ENCODE peak calls at places on chromosomes 7 and 10, in ten cellular contexts. O is adrenal gland, L is GM23338, Z is neural crest cell, B is Calu3, Q is osteocyte, A is psoas muscle, D is brain microvascular endothelial cell, Y is IMR-90, G is fibroblast of mammary gland. V is an unnamed sample.

GRCh38 chr7:112112822-112113255 is 93.4 kb downstream of the DOCK4 start:
- DNase-seq in A (no peak), Z (no peak), D (peak), L (no peak), G (peak), B (no peak), Y (peak), O (peak), Q (no peak), V (no peak)

GRCh38 chr10:104277785-104278184 is 8.8 kb downstream of the GSTO2 start:
- DNase-seq in B (no peak), L (no peak), A (no peak), Q (no peak), Z (no peak), G (no peak), Y (no peak), D (no peak), O (no peak), V (no peak)

GRCh38 chr10:78712147-78712546 is 356.6 kb upstream of the ZMIZ1 start:
- DNase-seq in Y (no peak), O (no peak), Q (no peak), B (no peak), A (no peak), D (no peak), G (no peak), L (peak), Z (no peak), V (no peak)

GRCh38 chr10:78798976-78799730 is 269.6 kb upstream of the ZMIZ1 start:
- DNase-seq in Q (no peak), Y (no peak), L (no peak), B (no peak), O (no peak), G (peak), Z (no peak), A (no peak), D (no peak), V (no peak)

GRCh38 chr10:119025776-119026175 is 3.7 kb upstream of the NANOS1 start:
- DNase-seq in A (no peak), L (no peak), B (no peak), D (no peak), O (no peak), Y (no peak), G (no peak), Q (no peak), Z (no peak), V (no peak)

GRCh38 chr10:71946700-71947099 is 17.5 kb upstream of the CHST3 start:
- DNase-seq in A (no peak), L (no peak), Z (no peak), G (no peak), Y (no peak), B (no peak), D (no peak), Q (no peak), O (no peak), V (no peak)

GRCh38 chr10:126564297-126564888 is 106.1 kb downstream of the C10orf90 start:
- DNase-seq in D (no peak), L (no peak), O (no peak), B (no peak), Q (no peak), G (no peak), Y (no peak), Z (no peak), A (no peak), V (no peak)

GRCh38 chr7:16644624-16644986 is 949 bp downstream of the ANKMY2 start:
- DNase-seq in O (peak), Y (peak), L (no peak), B (peak), Z (peak), A (peak), G (peak), Q (peak), D (peak), V (peak)

GRCh38 chr7:54839538-54840213 is 80.7 kb upstream of the SEC61G start:
- DNase-seq in B (peak), A (peak), Y (peak), O (peak), G (peak), D (peak), L (peak), Q (no peak), Z (peak), V (no peak)

GRCh38 chr10:92619368-92619767 is 26.4 kb downstream of the KIF11 start:
- DNase-seq in Z (no peak), Q (no peak), G (peak), O (no peak), L (no peak), B (no peak), Y (no peak), D (no peak), A (no peak), V (no peak)

GRCh38 chr10:97428572-97428981 is 2.6 kb downstream of the PGAM1 start:
- DNase-seq in Z (no peak), B (no peak), A (no peak), G (peak), D (peak), L (peak), Y (no peak), O (no peak), Q (no peak), V (no peak)

GRCh38 chr10:118725784-118726507 is 28.8 kb downstream of the CACUL1 start:
- DNase-seq in B (no peak), Y (peak), O (no peak), L (no peak), D (peak), G (peak), Q (no peak), A (no peak), Z (no peak), V (no peak)

GRCh38 chr7:14835399-14835798 is 67.2 kb downstream of the DGKB start:
- DNase-seq in Q (no peak), O (no peak), G (no peak), D (no peak), Y (no peak), Z (no peak), L (no peak), A (no peak), B (no peak), V (no peak)

GRCh38 chr10:119252051-119252465 is 44.7 kb downstream of the GRK5 start:
- DNase-seq in Y (peak), G (peak), D (no peak), Z (no peak), Q (no peak), L (no peak), A (peak), O (no peak), B (no peak), V (no peak)

GRCh38 chr10:113776553-113776952 is 25.1 kb downstream of the PLEKHS1 start:
- DNase-seq in Z (no peak), D (no peak), A (no peak), O (no peak), Y (no peak), B (no peak), L (no peak), G (no peak), Q (no peak), V (no peak)

GRCh38 chr10:113775681-113776294 is 24.3 kb downstream of the PLEKHS1 start:
- DNase-seq in Y (no peak), Z (no peak), O (no peak), L (peak), D (no peak), B (no peak), Q (no peak), G (no peak), A (no peak), V (no peak)

GRCh38 chr10:113782367-113782766 is 30.9 kb downstream of the PLEKHS1 start:
- DNase-seq in B (no peak), A (no peak), D (no peak), Y (no peak), Z (no peak), L (no peak), O (no peak), G (no peak), Q (no peak), V (no peak)

GRCh38 chr10:113782986-113783704 is 31.7 kb downstream of the PLEKHS1 start:
- DNase-seq in L (no peak), Z (no peak), G (no peak), Y (no peak), Q (no peak), A (no peak), B (no peak), D (no peak), O (no peak), V (no peak)

GRCh38 chr10:113780681-113781250 is 29.3 kb downstream of the PLEKHS1 start:
- DNase-seq in L (no peak), O (no peak), Z (no peak), Q (no peak), B (no peak), A (no peak), Y (no peak), G (no peak), D (no peak), V (no peak)
- TF ChIP-seq CTCF in L (no peak), O (no peak), Z (no peak), Q (peak), B (no peak), A (no peak), Y (no peak), G (no peak), D (peak), V (peak)

DNA sequence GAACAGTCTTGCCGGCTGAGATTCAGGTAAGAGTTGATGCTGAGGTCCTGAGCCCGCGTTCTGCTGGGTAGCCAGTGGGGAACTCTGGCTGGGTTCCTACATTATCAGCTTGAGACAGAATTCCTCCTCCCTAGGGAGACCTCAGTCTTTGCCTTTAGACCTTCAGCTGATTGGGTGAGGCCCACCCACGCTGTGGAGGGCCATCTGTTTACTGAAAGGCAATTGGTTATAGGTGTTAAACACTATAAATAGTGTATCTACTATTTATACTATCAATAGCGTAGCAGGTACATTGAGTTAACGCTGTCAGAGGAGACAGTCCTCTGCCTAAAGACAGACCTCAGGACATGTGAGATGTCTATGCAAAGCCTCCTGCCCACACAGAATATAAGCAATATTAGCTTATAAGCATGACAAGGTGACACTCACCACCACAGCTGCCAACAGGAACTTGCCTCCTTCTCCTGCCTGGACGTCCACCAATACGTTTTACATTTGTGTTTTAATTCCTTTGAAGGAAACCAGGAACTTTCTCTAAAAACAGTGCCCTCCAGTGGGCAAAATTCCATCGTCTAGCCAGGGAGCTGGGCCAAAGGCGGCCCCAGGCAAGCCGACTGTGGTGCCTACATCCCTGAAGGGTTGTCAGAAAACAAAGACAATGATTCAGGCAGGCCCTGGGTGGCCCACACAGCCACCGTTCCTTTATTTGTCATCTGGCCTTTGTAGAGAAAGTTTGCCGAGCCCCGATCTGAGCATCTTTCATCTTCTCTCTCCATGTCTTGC is 58.8 kb downstream of the INSIG1 start:
- DNase-seq in G (no peak), D (peak), L (peak), O (no peak), B (peak), Y (no peak), Z (peak), Q (no peak), A (no peak), V (no peak)
- TF ChIP-seq CTCF in G (peak), D (peak), L (peak), O (no peak), B (peak), Y (peak), Z (peak), Q (peak), A (no peak), V (peak)

GRCh38 chr7:74658171-74659004 is 870 bp downstream of the GTF2I start:
- DNase-seq in A (peak), L (peak), D (peak), G (peak), B (peak), O (peak), Z (peak), Y (peak), Q (peak), V (peak)

GRCh38 chr7:74656421-74656910 is 1.1 kb upstream of the GTF2I start:
- DNase-seq in D (no peak), B (peak), O (peak), Z (peak), A (peak), Q (no peak), G (peak), Y (no peak), L (peak), V (peak)

GRCh38 chr7:74655785-74656420 is 1.6 kb upstream of the GTF2I start:
- DNase-seq in Z (no peak), G (no peak), L (no peak), Y (no peak), B (no peak), Q (no peak), A (no peak), D (no peak), O (no peak), V (no peak)

GRCh38 chr7:74657692-74658170 is at the start of gene GTF2I:
- DNase-seq in G (no peak), B (no peak), Y (no peak), Q (peak), O (no peak), Z (no peak), L (no peak), A (no peak), D (no peak), V (peak)

DNA sequence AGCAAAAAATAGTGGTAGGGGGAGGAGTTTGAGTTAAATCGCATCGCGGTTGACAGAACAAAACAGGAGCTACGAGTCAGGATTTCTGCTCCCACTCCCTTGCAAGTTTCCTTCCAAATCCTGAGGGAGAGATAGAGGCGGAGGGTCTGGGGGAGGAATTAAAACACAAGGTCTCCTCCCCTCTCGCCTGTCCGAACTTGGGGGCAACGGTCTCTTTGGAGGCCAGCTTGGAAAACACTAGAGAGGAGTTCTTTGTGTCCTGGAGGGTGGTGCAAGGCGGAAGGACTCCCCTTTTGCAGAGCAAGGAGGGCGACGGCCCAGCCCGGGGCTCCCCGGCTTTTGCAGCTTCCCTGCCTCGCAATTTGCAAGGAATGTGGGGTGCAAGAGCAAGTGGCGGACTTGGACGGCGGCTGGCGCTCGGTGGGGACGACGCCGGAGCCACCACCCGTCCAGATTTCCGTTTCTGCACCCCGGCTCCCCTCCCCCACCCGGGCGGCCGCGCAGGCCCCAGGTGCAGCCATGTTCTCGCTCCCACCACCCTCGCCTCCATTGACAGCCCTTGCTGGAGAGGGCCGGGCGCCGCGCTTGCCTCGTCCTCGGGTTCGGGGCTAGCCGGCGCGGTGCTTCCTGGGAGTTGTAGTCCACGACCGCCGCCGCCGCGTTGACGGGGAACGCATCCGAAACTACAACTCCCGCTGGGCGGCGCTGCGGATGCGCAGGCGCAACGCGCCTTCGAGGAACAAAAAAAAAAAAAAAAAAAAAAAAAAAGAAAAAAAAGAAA is 417 bp upstream of the GTF2I start:
- DNase-seq in O (peak), G (peak), Y (peak), Q (peak), L (peak), A (peak), Z (peak), D (peak), B (peak), V (peak)
- TF ChIP-seq CTCF in O (no peak), G (no peak), Y (peak), Q (no peak), L (no peak), A (peak), Z (peak), D (peak), B (no peak), V (peak)

DNA sequence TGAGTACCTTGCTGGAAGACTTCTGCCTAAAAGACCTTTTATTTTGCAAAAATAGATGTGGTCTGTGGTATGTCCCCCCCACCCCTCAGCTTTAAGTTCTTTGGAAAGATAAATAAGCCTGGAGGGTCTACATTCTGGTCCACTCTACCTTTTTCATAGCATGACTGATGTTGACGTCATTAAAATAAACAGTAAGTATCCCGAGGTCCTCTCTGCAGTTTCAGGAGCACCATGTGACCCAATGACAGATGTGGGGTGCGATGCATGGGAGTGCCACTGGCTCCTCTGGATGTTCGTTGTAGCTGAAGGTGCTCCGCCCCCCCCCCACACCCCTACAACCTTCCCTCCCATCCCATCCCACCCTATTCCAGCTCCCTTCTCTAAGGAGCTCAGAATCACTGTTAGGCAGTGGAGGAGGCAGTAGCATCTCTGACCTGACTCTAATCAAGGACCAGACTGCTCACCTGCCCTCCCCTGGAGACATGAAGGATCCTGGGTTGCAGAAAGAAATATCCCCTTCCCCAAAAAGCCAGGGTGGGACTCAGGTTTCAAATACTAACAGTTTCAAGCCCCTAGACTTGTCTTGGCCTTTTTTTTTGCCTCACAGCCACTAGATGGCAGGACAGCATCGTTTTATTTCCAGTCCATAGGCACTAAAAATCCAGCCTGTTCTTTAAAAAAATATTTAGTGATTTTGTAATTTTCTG is 25.1 kb downstream of the CASP7 start:
- DNase-seq in Z (peak), Y (peak), G (peak), D (peak), Q (no peak), B (peak), A (no peak), O (peak), L (peak), V (no peak)
- TF ChIP-seq CTCF in Z (peak), Y (peak), G (peak), D (peak), Q (peak), B (peak), A (peak), O (peak), L (peak), V (peak)